ENCODE peak calls at places on chromosomes 2 and 18, in seven cellular contexts. One of them, this sample, is unnamed.

GRCh38 chr2:189379731-189380261 is 61.5 kb upstream of the WDR75 start:
- DNase-seq in HCT116: no peak
- DNase-seq in SK-N-SH: no peak
- DNase-seq in HepG2: no peak
- DNase-seq in K562: no peak
- DNase-seq in GM12878: no peak
- DNase-seq in H1: no peak
- DNase-seq in this sample: no peak

GRCh38 chr2:222703866-222704265 is 32.4 kb downstream of the MOGAT1 start:
- DNase-seq in HCT116: no peak
- DNase-seq in SK-N-SH: no peak
- DNase-seq in HepG2: no peak
- DNase-seq in K562: no peak
- DNase-seq in GM12878: no peak
- DNase-seq in H1: no peak
- DNase-seq in this sample: no peak

GRCh38 chr2:14514001-14514400 is 118.5 kb upstream of the LRATD1 start:
- DNase-seq in HCT116: no peak
- DNase-seq in SK-N-SH: no peak
- DNase-seq in HepG2: no peak
- DNase-seq in K562: no peak
- DNase-seq in GM12878: no peak
- DNase-seq in H1: no peak
- DNase-seq in this sample: no peak

GRCh38 chr18:37497836-37498518 is 67.6 kb downstream of the CELF4 start:
- DNase-seq in HCT116: no peak
- DNase-seq in SK-N-SH: no peak
- DNase-seq in HepG2: no peak
- DNase-seq in K562: no peak
- DNase-seq in GM12878: no peak
- DNase-seq in H1: no peak
- DNase-seq in this sample: no peak

GRCh38 chr2:170139276-170139967 is 38.5 kb upstream of the MYO3B start:
- DNase-seq in HCT116: no peak
- DNase-seq in SK-N-SH: no peak
- DNase-seq in HepG2: no peak
- DNase-seq in K562: no peak
- DNase-seq in GM12878: no peak
- DNase-seq in H1: no peak
- DNase-seq in this sample: no peak

GRCh38 chr2:236665572-236666118 is 96.0 kb downstream of the ACKR3 start:
- DNase-seq in HCT116: no peak
- DNase-seq in SK-N-SH: no peak
- DNase-seq in HepG2: no peak
- DNase-seq in K562: no peak
- DNase-seq in GM12878: no peak
- DNase-seq in H1: no peak
- DNase-seq in this sample: no peak

GRCh38 chr2:239605976-239606375 is 205.2 kb upstream of the HDAC4 start:
- DNase-seq in HCT116: no peak
- DNase-seq in SK-N-SH: no peak
- DNase-seq in HepG2: no peak
- DNase-seq in K562: no peak
- DNase-seq in GM12878: no peak
- DNase-seq in H1: no peak
- DNase-seq in this sample: no peak

GRCh38 chr2:21820271-21820670 is 696.5 kb downstream of the TDRD15 start:
- DNase-seq in HCT116: no peak
- DNase-seq in SK-N-SH: no peak
- DNase-seq in HepG2: no peak
- DNase-seq in K562: no peak
- DNase-seq in GM12878: no peak
- DNase-seq in H1: no peak
- DNase-seq in this sample: no peak

GRCh38 chr2:134314656-134315377 is 60.9 kb downstream of the MGAT5 start:
- DNase-seq in HCT116: no peak
- DNase-seq in SK-N-SH: no peak
- DNase-seq in HepG2: no peak
- DNase-seq in K562: no peak
- DNase-seq in GM12878: no peak
- DNase-seq in H1: no peak
- DNase-seq in this sample: no peak
- TF ChIP-seq JUND in HCT116: no peak
- TF ChIP-seq JUND in SK-N-SH: no peak
- TF ChIP-seq JUND in HepG2: no peak
- TF ChIP-seq JUND in K562: no peak
- TF ChIP-seq JUND in GM12878: no peak
- TF ChIP-seq JUND in H1: no peak
- TF ChIP-seq JUND in this sample: no peak

GRCh38 chr2:127917916-127918315 is 32.2 kb upstream of the AMMECR1L start:
- DNase-seq in HCT116: no peak
- DNase-seq in SK-N-SH: no peak
- DNase-seq in HepG2: no peak
- DNase-seq in K562: no peak
- DNase-seq in GM12878: no peak
- DNase-seq in H1: no peak
- DNase-seq in this sample: no peak
- TF ChIP-seq JUND in HCT116: no peak
- TF ChIP-seq JUND in SK-N-SH: no peak
- TF ChIP-seq JUND in HepG2: no peak
- TF ChIP-seq JUND in K562: no peak
- TF ChIP-seq JUND in GM12878: no peak
- TF ChIP-seq JUND in H1: no peak
- TF ChIP-seq JUND in this sample: no peak

DNA sequence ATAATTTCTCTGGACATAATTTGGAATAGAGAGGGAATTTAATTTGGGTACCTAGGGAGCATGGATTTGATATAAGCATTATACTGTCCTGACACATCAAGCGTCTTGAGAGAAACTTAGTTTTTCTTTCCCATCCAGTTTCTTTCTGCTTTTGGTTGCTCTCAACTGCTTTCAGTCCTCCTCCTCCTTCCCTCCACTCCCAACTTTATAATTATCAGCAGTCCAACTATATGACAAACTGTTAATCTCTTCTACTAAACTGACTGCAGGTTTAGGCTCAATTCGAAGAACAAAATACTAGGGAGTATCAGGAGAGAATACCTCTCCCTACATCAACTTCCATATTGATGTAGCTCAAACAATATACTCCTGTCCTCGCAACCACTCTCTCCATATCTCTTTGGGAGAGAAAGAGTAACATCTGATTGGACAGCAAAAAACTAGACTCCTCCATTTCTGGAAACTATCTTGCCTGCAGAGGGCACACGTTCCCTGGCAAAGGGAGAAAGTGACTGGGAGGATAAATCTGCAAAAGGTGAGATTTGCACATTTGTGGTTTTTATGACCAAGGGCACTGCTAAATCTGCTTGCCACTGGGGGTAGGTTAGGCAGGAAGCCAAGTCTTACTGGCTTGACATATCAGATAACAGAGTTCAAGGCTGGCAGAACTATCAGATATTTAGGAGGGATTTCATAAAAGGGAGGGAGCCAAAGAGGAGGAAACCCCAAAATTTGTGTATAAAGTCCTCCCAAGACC is 40.1 kb downstream of the ICA1L start:
- DNase-seq in HCT116: peak
- DNase-seq in SK-N-SH: peak
- DNase-seq in HepG2: peak
- DNase-seq in K562: peak
- DNase-seq in GM12878: peak
- DNase-seq in H1: peak
- DNase-seq in this sample: peak
- TF ChIP-seq JUND in HCT116: no peak
- TF ChIP-seq JUND in SK-N-SH: no peak
- TF ChIP-seq JUND in HepG2: no peak
- TF ChIP-seq JUND in K562: no peak
- TF ChIP-seq JUND in GM12878: no peak
- TF ChIP-seq JUND in H1: no peak
- TF ChIP-seq JUND in this sample: no peak

GRCh38 chr2:203548887-203549286 is 13.8 kb upstream of the RAPH1 start:
- DNase-seq in HCT116: no peak
- DNase-seq in SK-N-SH: no peak
- DNase-seq in HepG2: no peak
- DNase-seq in K562: no peak
- DNase-seq in GM12878: no peak
- DNase-seq in H1: no peak
- DNase-seq in this sample: no peak
- TF ChIP-seq JUND in HCT116: no peak
- TF ChIP-seq JUND in SK-N-SH: no peak
- TF ChIP-seq JUND in HepG2: no peak
- TF ChIP-seq JUND in K562: no peak
- TF ChIP-seq JUND in GM12878: no peak
- TF ChIP-seq JUND in H1: no peak
- TF ChIP-seq JUND in this sample: no peak

GRCh38 chr2:11030909-11031308 is 119.2 kb downstream of the KCNF1 start:
- DNase-seq in HCT116: no peak
- DNase-seq in SK-N-SH: no peak
- DNase-seq in HepG2: no peak
- DNase-seq in K562: no peak
- DNase-seq in GM12878: no peak
- DNase-seq in H1: no peak
- DNase-seq in this sample: no peak

GRCh38 chr2:11029136-11029535 is 117.4 kb downstream of the KCNF1 start:
- DNase-seq in HCT116: no peak
- DNase-seq in SK-N-SH: no peak
- DNase-seq in HepG2: no peak
- DNase-seq in K562: no peak
- DNase-seq in GM12878: no peak
- DNase-seq in H1: no peak
- DNase-seq in this sample: no peak

GRCh38 chr2:11027195-11027594 is 115.5 kb downstream of the KCNF1 start:
- DNase-seq in HCT116: no peak
- DNase-seq in SK-N-SH: no peak
- DNase-seq in HepG2: no peak
- DNase-seq in K562: no peak
- DNase-seq in GM12878: no peak
- DNase-seq in H1: no peak
- DNase-seq in this sample: no peak

GRCh38 chr2:11026286-11026921 is 114.7 kb downstream of the KCNF1 start:
- DNase-seq in HCT116: no peak
- DNase-seq in SK-N-SH: no peak
- DNase-seq in HepG2: no peak
- DNase-seq in K562: no peak
- DNase-seq in GM12878: no peak
- DNase-seq in H1: no peak
- DNase-seq in this sample: no peak

GRCh38 chr2:11028407-11028916 is 116.7 kb downstream of the KCNF1 start:
- DNase-seq in HCT116: no peak
- DNase-seq in SK-N-SH: no peak
- DNase-seq in HepG2: no peak
- DNase-seq in K562: no peak
- DNase-seq in GM12878: no peak
- DNase-seq in H1: no peak
- DNase-seq in this sample: peak
- TF ChIP-seq JUND in HCT116: no peak
- TF ChIP-seq JUND in SK-N-SH: no peak
- TF ChIP-seq JUND in HepG2: no peak
- TF ChIP-seq JUND in K562: no peak
- TF ChIP-seq JUND in GM12878: no peak
- TF ChIP-seq JUND in H1: no peak
- TF ChIP-seq JUND in this sample: no peak

GRCh38 chr18:58761241-58761969 is 90.1 kb downstream of the MALT1 start:
- DNase-seq in HCT116: no peak
- DNase-seq in SK-N-SH: no peak
- DNase-seq in HepG2: no peak
- DNase-seq in K562: no peak
- DNase-seq in GM12878: peak
- DNase-seq in H1: peak
- DNase-seq in this sample: no peak
- TF ChIP-seq JUND in HCT116: no peak
- TF ChIP-seq JUND in SK-N-SH: no peak
- TF ChIP-seq JUND in HepG2: no peak
- TF ChIP-seq JUND in K562: no peak
- TF ChIP-seq JUND in GM12878: no peak
- TF ChIP-seq JUND in H1: no peak
- TF ChIP-seq JUND in this sample: no peak

GRCh38 chr18:9825571-9826073 is 60.2 kb upstream of the TXNDC2 start:
- DNase-seq in HCT116: peak
- DNase-seq in SK-N-SH: no peak
- DNase-seq in HepG2: peak
- DNase-seq in K562: peak
- DNase-seq in GM12878: no peak
- DNase-seq in H1: no peak
- DNase-seq in this sample: peak

GRCh38 chr18:9824474-9824832 is 61.3 kb upstream of the TXNDC2 start:
- DNase-seq in HCT116: no peak
- DNase-seq in SK-N-SH: no peak
- DNase-seq in HepG2: no peak
- DNase-seq in K562: no peak
- DNase-seq in GM12878: no peak
- DNase-seq in H1: no peak
- DNase-seq in this sample: no peak

GRCh38 chr18:9826666-9827065 is 59.1 kb upstream of the TXNDC2 start:
- DNase-seq in HCT116: no peak
- DNase-seq in SK-N-SH: no peak
- DNase-seq in HepG2: no peak
- DNase-seq in K562: no peak
- DNase-seq in GM12878: no peak
- DNase-seq in H1: no peak
- DNase-seq in this sample: no peak

GRCh38 chr18:9823805-9824473 is 61.8 kb upstream of the TXNDC2 start:
- DNase-seq in HCT116: no peak
- DNase-seq in SK-N-SH: no peak
- DNase-seq in HepG2: no peak
- DNase-seq in K562: no peak
- DNase-seq in GM12878: no peak
- DNase-seq in H1: no peak
- DNase-seq in this sample: no peak

GRCh38 chr18:9824862-9825479 is 60.8 kb upstream of the TXNDC2 start:
- DNase-seq in HCT116: no peak
- DNase-seq in SK-N-SH: no peak
- DNase-seq in HepG2: no peak
- DNase-seq in K562: no peak
- DNase-seq in GM12878: no peak
- DNase-seq in H1: no peak
- DNase-seq in this sample: no peak
- TF ChIP-seq JUND in HCT116: no peak
- TF ChIP-seq JUND in SK-N-SH: no peak
- TF ChIP-seq JUND in HepG2: no peak
- TF ChIP-seq JUND in K562: no peak
- TF ChIP-seq JUND in GM12878: no peak
- TF ChIP-seq JUND in H1: no peak
- TF ChIP-seq JUND in this sample: no peak

GRCh38 chr18:39057423-39058057 is 1491.9 kb upstream of the CELF4 start:
- DNase-seq in HCT116: peak
- DNase-seq in SK-N-SH: no peak
- DNase-seq in HepG2: no peak
- DNase-seq in K562: no peak
- DNase-seq in GM12878: no peak
- DNase-seq in H1: no peak
- DNase-seq in this sample: no peak
- TF ChIP-seq JUND in HCT116: peak
- TF ChIP-seq JUND in SK-N-SH: no peak
- TF ChIP-seq JUND in HepG2: no peak
- TF ChIP-seq JUND in K562: no peak
- TF ChIP-seq JUND in GM12878: no peak
- TF ChIP-seq JUND in H1: no peak
- TF ChIP-seq JUND in this sample: no peak